ENCODE peak calls at places on chromosome 1, in six cellular contexts. One of them, this sample, is unnamed. For H3K4me1, the result is how much of the 10 kb centered on the place peaks cover.

GRCh38 chr1:231523816-231524215 is 4.7 kb upstream of the TSNAX start:
- DNase-seq in lower lobe of right lung: no peak
- DNase-seq in body of pancreas: no peak
- DNase-seq in cardiac muscle cell: peak
- DNase-seq in thyroid gland: no peak
- DNase-seq in IMR-90: peak
- DNase-seq in this sample: no peak

GRCh38 chr1:82161651-82162238 is 361.0 kb downstream of the ADGRL2 start:
- DNase-seq in thyroid gland: no peak
- DNase-seq in lower lobe of right lung: no peak
- DNase-seq in body of pancreas: no peak
- DNase-seq in cardiac muscle cell: no peak
- DNase-seq in IMR-90: no peak
- DNase-seq in this sample: peak

GRCh38 chr1:3174487-3175247 is 105.7 kb downstream of the PRDM16 start:
- DNase-seq in cardiac muscle cell: peak
- DNase-seq in body of pancreas: peak
- DNase-seq in IMR-90: no peak
- DNase-seq in thyroid gland: peak
- DNase-seq in lower lobe of right lung: peak
- DNase-seq in this sample: no peak

GRCh38 chr1:77057994-77058585 is 161.1 kb downstream of the PIGK start:
- DNase-seq in body of pancreas: no peak
- DNase-seq in cardiac muscle cell: no peak
- DNase-seq in thyroid gland: no peak
- DNase-seq in lower lobe of right lung: no peak
- DNase-seq in IMR-90: no peak
- DNase-seq in this sample: no peak

GRCh38 chr1:215544566-215544965 is 22.5 kb upstream of the KCTD3 start:
- DNase-seq in thyroid gland: no peak
- DNase-seq in cardiac muscle cell: no peak
- DNase-seq in lower lobe of right lung: no peak
- DNase-seq in body of pancreas: no peak
- DNase-seq in IMR-90: no peak
- DNase-seq in this sample: no peak

GRCh38 chr1:98516306-98516705 is 145.2 kb upstream of the SNX7 start:
- DNase-seq in lower lobe of right lung: no peak
- DNase-seq in IMR-90: no peak
- DNase-seq in body of pancreas: no peak
- DNase-seq in cardiac muscle cell: no peak
- DNase-seq in thyroid gland: no peak
- DNase-seq in this sample: no peak

GRCh38 chr1:110056284-110056680 is 14.2 kb downstream of the ALX3 start:
- DNase-seq in body of pancreas: no peak
- DNase-seq in lower lobe of right lung: no peak
- DNase-seq in IMR-90: no peak
- DNase-seq in cardiac muscle cell: no peak
- DNase-seq in thyroid gland: no peak
- DNase-seq in this sample: no peak

GRCh38 chr1:17250601-17251000 is 1.7 kb downstream of the PADI3 start:
- DNase-seq in thyroid gland: no peak
- DNase-seq in IMR-90: no peak
- DNase-seq in body of pancreas: peak
- DNase-seq in cardiac muscle cell: no peak
- DNase-seq in lower lobe of right lung: no peak
- DNase-seq in this sample: no peak

GRCh38 chr1:177871633-177872562 is 98.0 kb downstream of the SEC16B start:
- DNase-seq in cardiac muscle cell: no peak
- DNase-seq in IMR-90: no peak
- DNase-seq in body of pancreas: no peak
- DNase-seq in lower lobe of right lung: no peak
- DNase-seq in thyroid gland: no peak
- DNase-seq in this sample: no peak

GRCh38 chr1:68111804-68112436 is 61.5 kb upstream of the DIRAS3 start:
- DNase-seq in thyroid gland: peak
- DNase-seq in body of pancreas: peak
- DNase-seq in lower lobe of right lung: peak
- DNase-seq in IMR-90: peak
- DNase-seq in cardiac muscle cell: peak
- DNase-seq in this sample: peak

GRCh38 chr1:244302889-244303609 is 148.7 kb downstream of the ADSS2 start:
- DNase-seq in lower lobe of right lung: peak
- DNase-seq in IMR-90: peak
- DNase-seq in thyroid gland: peak
- DNase-seq in body of pancreas: no peak
- DNase-seq in cardiac muscle cell: no peak
- DNase-seq in this sample: no peak

DNA sequence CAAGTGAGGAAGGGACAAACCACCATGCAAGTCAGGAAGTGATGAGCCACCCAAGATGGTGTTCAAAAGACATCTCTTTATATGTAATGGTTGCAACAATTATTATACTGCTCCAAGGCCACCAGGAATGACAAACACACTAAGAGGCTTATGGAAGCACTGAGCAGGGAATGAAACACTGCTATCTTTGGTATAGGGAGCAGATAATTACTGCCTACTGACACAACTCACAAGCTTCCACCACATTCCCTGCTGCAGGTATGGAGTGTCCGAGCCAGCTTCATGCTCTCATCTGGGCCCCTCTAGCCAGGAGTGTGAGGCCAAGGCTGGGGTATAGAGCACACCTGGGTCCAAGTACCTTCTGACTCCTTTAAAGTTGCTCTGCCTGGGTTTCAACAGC is 371.4 kb downstream of the HHAT start:
- DNase-seq in body of pancreas: no peak
- DNase-seq in lower lobe of right lung: no peak
- DNase-seq in IMR-90: no peak
- DNase-seq in cardiac muscle cell: no peak
- DNase-seq in thyroid gland: no peak
- DNase-seq in this sample: no peak
- H3K4me1 ChIP-seq in body of pancreas: under half
- H3K4me1 ChIP-seq in lower lobe of right lung: under half
- H3K4me1 ChIP-seq in IMR-90: under half
- H3K4me1 ChIP-seq in cardiac muscle cell: under half
- H3K4me1 ChIP-seq in thyroid gland: under half
- H3K4me1 ChIP-seq in this sample: under half

GRCh38 chr1:5913876-5914275 is 78.3 kb downstream of the NPHP4 start:
- DNase-seq in cardiac muscle cell: no peak
- DNase-seq in IMR-90: no peak
- DNase-seq in thyroid gland: no peak
- DNase-seq in lower lobe of right lung: no peak
- DNase-seq in body of pancreas: no peak
- DNase-seq in this sample: no peak
- H3K4me3 ChIP-seq in cardiac muscle cell: no peak
- H3K4me3 ChIP-seq in IMR-90: no peak
- H3K4me3 ChIP-seq in thyroid gland: no peak
- H3K4me3 ChIP-seq in lower lobe of right lung: no peak
- H3K4me3 ChIP-seq in body of pancreas: no peak
- H3K4me3 ChIP-seq in this sample: no peak

DNA sequence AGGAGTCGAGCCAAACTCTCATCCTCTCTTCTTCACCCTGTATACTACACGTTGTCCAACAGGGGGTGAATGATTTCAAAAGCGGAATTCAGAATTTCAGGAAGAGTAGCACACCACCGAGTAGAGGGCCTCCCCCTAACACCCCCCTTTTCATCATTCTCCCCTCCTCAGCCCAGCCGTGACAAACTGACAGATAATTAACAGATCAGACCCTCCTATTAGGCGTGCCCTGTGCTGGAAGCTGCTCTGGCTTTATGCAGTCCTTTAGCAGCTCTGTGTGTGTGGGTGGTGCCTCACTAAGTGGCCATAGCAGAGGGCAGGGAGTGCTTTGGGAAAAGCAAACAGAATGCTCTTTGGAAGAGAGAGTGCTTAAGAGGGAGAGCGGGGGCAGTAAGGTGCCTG is 44.3 kb downstream of the PEX14 start:
- DNase-seq in IMR-90: no peak
- DNase-seq in thyroid gland: peak
- DNase-seq in cardiac muscle cell: no peak
- DNase-seq in lower lobe of right lung: no peak
- DNase-seq in body of pancreas: no peak
- DNase-seq in this sample: no peak
- H3K4me1 ChIP-seq in IMR-90: under half
- H3K4me1 ChIP-seq in thyroid gland: half or more
- H3K4me1 ChIP-seq in cardiac muscle cell: under half
- H3K4me1 ChIP-seq in lower lobe of right lung: half or more
- H3K4me1 ChIP-seq in body of pancreas: under half
- H3K4me1 ChIP-seq in this sample: under half

GRCh38 chr1:918843-919242 is 4.9 kb upstream of the SAMD11 start:
- DNase-seq in lower lobe of right lung: no peak
- DNase-seq in body of pancreas: no peak
- DNase-seq in IMR-90: no peak
- DNase-seq in thyroid gland: no peak
- DNase-seq in cardiac muscle cell: no peak
- DNase-seq in this sample: no peak
- H3K4me3 ChIP-seq in lower lobe of right lung: no peak
- H3K4me3 ChIP-seq in body of pancreas: no peak
- H3K4me3 ChIP-seq in IMR-90: no peak
- H3K4me3 ChIP-seq in thyroid gland: no peak
- H3K4me3 ChIP-seq in cardiac muscle cell: no peak
- H3K4me3 ChIP-seq in this sample: no peak

DNA sequence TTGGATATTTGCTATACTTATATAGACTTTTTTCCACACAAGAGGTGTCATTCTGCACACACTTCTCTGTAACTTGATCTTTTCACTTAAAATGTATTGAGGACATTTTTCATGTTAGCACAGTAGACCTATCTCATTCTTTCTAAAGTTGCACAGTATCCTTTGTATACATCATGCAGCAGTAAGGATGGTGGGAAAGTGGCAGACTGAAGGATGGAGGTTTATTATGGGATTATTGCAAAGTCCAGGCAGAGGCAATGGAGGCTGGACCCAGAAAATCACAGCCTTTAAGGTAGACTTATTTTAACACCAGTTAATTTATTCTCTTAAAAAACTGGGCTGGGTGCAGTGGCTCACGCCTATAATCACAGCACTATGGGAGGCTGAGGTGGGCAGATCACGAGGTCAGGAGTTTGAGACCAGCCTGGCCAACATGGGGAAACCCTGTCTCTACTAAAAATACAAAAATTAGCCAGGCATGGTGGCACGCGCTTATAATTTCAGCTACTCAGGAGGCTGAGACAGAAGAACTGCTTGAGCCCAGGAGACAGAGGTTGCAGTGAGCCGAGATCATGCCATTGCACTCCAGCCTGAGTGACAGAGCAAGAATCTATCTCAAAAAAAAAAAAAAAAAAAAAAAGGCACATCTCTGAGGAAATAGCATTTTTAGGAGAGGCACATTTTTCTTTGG is 25.8 kb downstream of the SLAMF1 start:
- DNase-seq in lower lobe of right lung: no peak
- DNase-seq in IMR-90: no peak
- DNase-seq in thyroid gland: no peak
- DNase-seq in cardiac muscle cell: no peak
- DNase-seq in body of pancreas: no peak
- DNase-seq in this sample: no peak
- H3K4me1 ChIP-seq in lower lobe of right lung: under half
- H3K4me1 ChIP-seq in IMR-90: under half
- H3K4me1 ChIP-seq in thyroid gland: under half
- H3K4me1 ChIP-seq in cardiac muscle cell: under half
- H3K4me1 ChIP-seq in body of pancreas: under half
- H3K4me1 ChIP-seq in this sample: under half

DNA sequence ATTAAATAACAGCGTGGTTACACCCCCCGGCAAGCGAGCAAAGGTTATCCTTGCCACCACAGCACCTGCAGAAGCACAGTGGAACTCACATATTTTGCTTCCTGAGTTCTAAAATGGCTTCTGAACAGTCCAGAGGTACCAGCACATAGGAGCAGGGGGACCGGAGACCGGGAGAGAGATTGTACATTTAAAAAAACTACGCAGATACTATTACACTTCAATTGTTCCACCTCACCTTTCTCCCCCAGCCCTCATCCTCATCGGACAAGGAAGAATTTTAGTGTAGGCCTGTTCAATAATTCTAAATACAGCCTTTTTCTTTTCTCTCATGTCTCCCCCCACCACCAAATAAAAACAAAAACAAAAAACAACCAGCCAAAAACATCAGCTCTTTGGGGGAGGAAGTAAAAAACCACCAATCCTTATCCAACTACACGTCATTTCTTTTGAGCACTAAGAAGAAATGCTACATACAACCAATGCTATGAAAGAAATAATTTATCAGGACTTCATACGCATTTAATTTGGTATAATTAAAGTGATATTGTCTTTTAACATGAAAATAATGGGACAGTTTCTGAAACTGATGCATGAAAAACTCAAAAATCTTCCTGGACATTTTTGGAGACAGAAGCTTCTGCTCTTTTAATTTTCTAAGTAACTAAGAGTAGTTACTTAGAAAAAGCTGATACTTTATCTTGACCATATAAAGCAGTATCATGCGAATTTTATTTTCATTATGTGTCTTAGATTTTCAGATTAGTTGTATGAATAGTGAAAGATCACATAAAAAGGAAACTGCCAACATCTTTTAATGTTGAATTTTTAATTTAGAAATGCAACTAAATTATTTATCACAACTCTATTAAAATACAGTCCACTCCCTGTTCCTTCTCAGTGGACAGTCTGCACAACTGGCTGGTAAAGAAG is 9.1 kb downstream of the CDKN2C start:
- DNase-seq in IMR-90: no peak
- DNase-seq in lower lobe of right lung: no peak
- DNase-seq in thyroid gland: no peak
- DNase-seq in body of pancreas: peak
- DNase-seq in cardiac muscle cell: no peak
- DNase-seq in this sample: peak
- H3K4me3 ChIP-seq in IMR-90: peak
- H3K4me3 ChIP-seq in lower lobe of right lung: peak
- H3K4me3 ChIP-seq in thyroid gland: peak
- H3K4me3 ChIP-seq in body of pancreas: no peak
- H3K4me3 ChIP-seq in cardiac muscle cell: no peak
- H3K4me3 ChIP-seq in this sample: peak